ENCODE peak calls at places on chromosomes 4 and X, in ten cellular contexts. One of them, this sample, is unnamed.

GRCh38 chr4:112144546-112145325 is 518 bp upstream of the FAM241A start:
- DNase-seq in retinal pigment epithelial cell: no peak
- DNase-seq in OCI-LY7: no peak
- DNase-seq in heart right ventricle: no peak
- DNase-seq in AG10803: no peak
- DNase-seq in WERI-Rb-1: no peak
- DNase-seq in transverse colon: no peak
- DNase-seq in kidney epithelial cell: no peak
- DNase-seq in right atrium auricular region: no peak
- DNase-seq in foreskin fibroblast: no peak
- DNase-seq in this sample: no peak

GRCh38 chr4:134544303-134544761 is 342.7 kb upstream of the PABPC4L start:
- DNase-seq in transverse colon: peak
- DNase-seq in heart right ventricle: peak
- DNase-seq in WERI-Rb-1: no peak
- DNase-seq in foreskin fibroblast: peak
- DNase-seq in right atrium auricular region: no peak
- DNase-seq in AG10803: peak
- DNase-seq in kidney epithelial cell: peak
- DNase-seq in OCI-LY7: no peak
- DNase-seq in retinal pigment epithelial cell: peak
- DNase-seq in this sample: no peak

GRCh38 chr4:140937866-140938265 is 181.7 kb upstream of the TBC1D9 start:
- DNase-seq in transverse colon: no peak
- DNase-seq in retinal pigment epithelial cell: peak
- DNase-seq in kidney epithelial cell: no peak
- DNase-seq in AG10803: peak
- DNase-seq in right atrium auricular region: no peak
- DNase-seq in heart right ventricle: no peak
- DNase-seq in OCI-LY7: no peak
- DNase-seq in WERI-Rb-1: no peak
- DNase-seq in foreskin fibroblast: peak
- DNase-seq in this sample: peak

GRCh38 chr4:31467781-31468180 is 747.6 kb downstream of the PCDH7 start:
- DNase-seq in OCI-LY7: no peak
- DNase-seq in AG10803: peak
- DNase-seq in foreskin fibroblast: peak
- DNase-seq in right atrium auricular region: no peak
- DNase-seq in WERI-Rb-1: no peak
- DNase-seq in heart right ventricle: no peak
- DNase-seq in retinal pigment epithelial cell: no peak
- DNase-seq in kidney epithelial cell: no peak
- DNase-seq in transverse colon: no peak
- DNase-seq in this sample: peak

GRCh38 chr4:165839615-165840333 is 33.3 kb upstream of the TLL1 start:
- DNase-seq in kidney epithelial cell: no peak
- DNase-seq in heart right ventricle: no peak
- DNase-seq in AG10803: no peak
- DNase-seq in OCI-LY7: no peak
- DNase-seq in retinal pigment epithelial cell: no peak
- DNase-seq in foreskin fibroblast: no peak
- DNase-seq in right atrium auricular region: no peak
- DNase-seq in WERI-Rb-1: no peak
- DNase-seq in transverse colon: no peak
- DNase-seq in this sample: no peak

GRCh38 chrX:106581856-106582255 is 29.9 kb upstream of the RADX start:
- DNase-seq in heart right ventricle: no peak
- DNase-seq in foreskin fibroblast: no peak
- DNase-seq in OCI-LY7: no peak
- DNase-seq in WERI-Rb-1: no peak
- DNase-seq in AG10803: no peak
- DNase-seq in transverse colon: no peak
- DNase-seq in right atrium auricular region: no peak
- DNase-seq in retinal pigment epithelial cell: no peak
- DNase-seq in kidney epithelial cell: no peak
- DNase-seq in this sample: no peak

GRCh38 chr4:101191302-101192098 is 155.8 kb downstream of the PPP3CA start:
- DNase-seq in right atrium auricular region: peak
- DNase-seq in OCI-LY7: no peak
- DNase-seq in foreskin fibroblast: peak
- DNase-seq in WERI-Rb-1: peak
- DNase-seq in kidney epithelial cell: no peak
- DNase-seq in transverse colon: peak
- DNase-seq in retinal pigment epithelial cell: peak
- DNase-seq in heart right ventricle: peak
- DNase-seq in AG10803: peak
- DNase-seq in this sample: peak

GRCh38 chrX:1222511-1223252 is 10.2 kb upstream of the CRLF2 start:
- DNase-seq in AG10803: peak
- DNase-seq in transverse colon: no peak
- DNase-seq in heart right ventricle: no peak
- DNase-seq in WERI-Rb-1: no peak
- DNase-seq in foreskin fibroblast: peak
- DNase-seq in retinal pigment epithelial cell: no peak
- DNase-seq in kidney epithelial cell: no peak
- DNase-seq in right atrium auricular region: no peak
- DNase-seq in OCI-LY7: no peak
- DNase-seq in this sample: no peak

GRCh38 chr4:16496501-16496900 is 270.2 kb upstream of the TAPT1 start:
- DNase-seq in OCI-LY7: no peak
- DNase-seq in heart right ventricle: no peak
- DNase-seq in kidney epithelial cell: peak
- DNase-seq in foreskin fibroblast: peak
- DNase-seq in AG10803: peak
- DNase-seq in WERI-Rb-1: no peak
- DNase-seq in transverse colon: no peak
- DNase-seq in right atrium auricular region: no peak
- DNase-seq in retinal pigment epithelial cell: no peak
- DNase-seq in this sample: peak

GRCh38 chr4:48025005-48025404 is 8.4 kb downstream of the NIPAL1 start:
- DNase-seq in heart right ventricle: no peak
- DNase-seq in kidney epithelial cell: no peak
- DNase-seq in retinal pigment epithelial cell: no peak
- DNase-seq in WERI-Rb-1: no peak
- DNase-seq in foreskin fibroblast: peak
- DNase-seq in AG10803: no peak
- DNase-seq in right atrium auricular region: no peak
- DNase-seq in transverse colon: no peak
- DNase-seq in OCI-LY7: no peak
- DNase-seq in this sample: peak

GRCh38 chr4:128386761-128387599 is 99.4 kb upstream of the PGRMC2 start:
- DNase-seq in OCI-LY7: no peak
- DNase-seq in transverse colon: peak
- DNase-seq in foreskin fibroblast: peak
- DNase-seq in retinal pigment epithelial cell: peak
- DNase-seq in kidney epithelial cell: peak
- DNase-seq in WERI-Rb-1: peak
- DNase-seq in heart right ventricle: peak
- DNase-seq in AG10803: peak
- DNase-seq in right atrium auricular region: peak
- DNase-seq in this sample: peak

GRCh38 chr4:26753642-26754041 is 107.0 kb upstream of the STIM2 start:
- DNase-seq in heart right ventricle: peak
- DNase-seq in transverse colon: no peak
- DNase-seq in WERI-Rb-1: no peak
- DNase-seq in retinal pigment epithelial cell: no peak
- DNase-seq in right atrium auricular region: peak
- DNase-seq in kidney epithelial cell: peak
- DNase-seq in OCI-LY7: no peak
- DNase-seq in foreskin fibroblast: no peak
- DNase-seq in AG10803: no peak
- DNase-seq in this sample: peak

GRCh38 chr4:144948009-144948408 is 150.0 kb downstream of the ANAPC10 start:
- DNase-seq in foreskin fibroblast: no peak
- DNase-seq in AG10803: no peak
- DNase-seq in OCI-LY7: no peak
- DNase-seq in WERI-Rb-1: peak
- DNase-seq in kidney epithelial cell: no peak
- DNase-seq in retinal pigment epithelial cell: peak
- DNase-seq in heart right ventricle: no peak
- DNase-seq in transverse colon: no peak
- DNase-seq in right atrium auricular region: no peak
- DNase-seq in this sample: peak

GRCh38 chr4:161555689-161556660 is 607.8 kb downstream of the FSTL5 start:
- DNase-seq in kidney epithelial cell: peak
- DNase-seq in WERI-Rb-1: no peak
- DNase-seq in heart right ventricle: no peak
- DNase-seq in OCI-LY7: no peak
- DNase-seq in retinal pigment epithelial cell: peak
- DNase-seq in right atrium auricular region: no peak
- DNase-seq in AG10803: peak
- DNase-seq in transverse colon: no peak
- DNase-seq in foreskin fibroblast: peak
- DNase-seq in this sample: no peak

GRCh38 chr4:3071811-3072210 is 2.5 kb downstream of the HTT-AS start:
- DNase-seq in AG10803: peak
- DNase-seq in retinal pigment epithelial cell: no peak
- DNase-seq in kidney epithelial cell: no peak
- DNase-seq in WERI-Rb-1: peak
- DNase-seq in OCI-LY7: no peak
- DNase-seq in foreskin fibroblast: peak
- DNase-seq in heart right ventricle: no peak
- DNase-seq in right atrium auricular region: no peak
- DNase-seq in transverse colon: no peak
- DNase-seq in this sample: peak

GRCh38 chr4:118989098-118990080 is 100.7 kb downstream of the SYNPO2 start:
- DNase-seq in right atrium auricular region: no peak
- DNase-seq in WERI-Rb-1: no peak
- DNase-seq in foreskin fibroblast: peak
- DNase-seq in heart right ventricle: no peak
- DNase-seq in retinal pigment epithelial cell: peak
- DNase-seq in kidney epithelial cell: peak
- DNase-seq in AG10803: peak
- DNase-seq in transverse colon: no peak
- DNase-seq in OCI-LY7: no peak
- DNase-seq in this sample: peak

GRCh38 chr4:177339794-177340374 is 30.2 kb downstream of the NEIL3 start:
- DNase-seq in kidney epithelial cell: no peak
- DNase-seq in retinal pigment epithelial cell: no peak
- DNase-seq in heart right ventricle: no peak
- DNase-seq in OCI-LY7: peak
- DNase-seq in WERI-Rb-1: no peak
- DNase-seq in right atrium auricular region: no peak
- DNase-seq in transverse colon: no peak
- DNase-seq in AG10803: peak
- DNase-seq in foreskin fibroblast: peak
- DNase-seq in this sample: peak

GRCh38 chrX:134075894-134076718 is 90.7 kb upstream of the GPC3 start:
- DNase-seq in retinal pigment epithelial cell: no peak
- DNase-seq in WERI-Rb-1: no peak
- DNase-seq in OCI-LY7: no peak
- DNase-seq in kidney epithelial cell: no peak
- DNase-seq in heart right ventricle: no peak
- DNase-seq in foreskin fibroblast: no peak
- DNase-seq in transverse colon: no peak
- DNase-seq in AG10803: no peak
- DNase-seq in right atrium auricular region: no peak
- DNase-seq in this sample: no peak
- H3K4me3 ChIP-seq in retinal pigment epithelial cell: no peak
- H3K4me3 ChIP-seq in WERI-Rb-1: no peak
- H3K4me3 ChIP-seq in OCI-LY7: no peak
- H3K4me3 ChIP-seq in kidney epithelial cell: no peak
- H3K4me3 ChIP-seq in heart right ventricle: no peak
- H3K4me3 ChIP-seq in foreskin fibroblast: no peak
- H3K4me3 ChIP-seq in transverse colon: no peak
- H3K4me3 ChIP-seq in AG10803: no peak
- H3K4me3 ChIP-seq in right atrium auricular region: no peak
- H3K4me3 ChIP-seq in this sample: no peak

DNA sequence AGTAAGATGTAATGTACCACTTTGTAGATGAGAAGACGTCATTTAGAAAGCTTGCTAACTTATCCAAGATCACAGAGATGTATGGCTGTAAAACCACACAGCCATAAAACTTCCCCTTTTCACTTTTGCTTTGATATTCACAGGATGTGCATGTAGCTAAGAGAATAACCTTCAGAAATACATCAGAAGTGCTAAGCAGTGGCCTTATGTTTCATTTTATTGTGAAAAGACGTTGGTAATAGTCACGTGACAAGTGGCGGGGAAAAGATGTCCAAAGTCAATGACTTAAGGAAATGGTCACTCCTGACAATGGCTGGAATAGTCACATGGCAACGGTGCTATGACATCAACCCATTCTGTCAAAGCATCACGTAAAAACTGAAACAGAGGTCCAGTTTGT is 12.9 kb upstream of the WDR17 start:
- DNase-seq in AG10803: no peak
- DNase-seq in kidney epithelial cell: no peak
- DNase-seq in WERI-Rb-1: no peak
- DNase-seq in transverse colon: no peak
- DNase-seq in right atrium auricular region: no peak
- DNase-seq in heart right ventricle: no peak
- DNase-seq in retinal pigment epithelial cell: no peak
- DNase-seq in foreskin fibroblast: no peak
- DNase-seq in OCI-LY7: peak
- DNase-seq in this sample: no peak
- H3K4me3 ChIP-seq in AG10803: no peak
- H3K4me3 ChIP-seq in kidney epithelial cell: no peak
- H3K4me3 ChIP-seq in WERI-Rb-1: no peak
- H3K4me3 ChIP-seq in transverse colon: no peak
- H3K4me3 ChIP-seq in right atrium auricular region: no peak
- H3K4me3 ChIP-seq in heart right ventricle: no peak
- H3K4me3 ChIP-seq in retinal pigment epithelial cell: no peak
- H3K4me3 ChIP-seq in foreskin fibroblast: no peak
- H3K4me3 ChIP-seq in OCI-LY7: no peak
- H3K4me3 ChIP-seq in this sample: no peak

DNA sequence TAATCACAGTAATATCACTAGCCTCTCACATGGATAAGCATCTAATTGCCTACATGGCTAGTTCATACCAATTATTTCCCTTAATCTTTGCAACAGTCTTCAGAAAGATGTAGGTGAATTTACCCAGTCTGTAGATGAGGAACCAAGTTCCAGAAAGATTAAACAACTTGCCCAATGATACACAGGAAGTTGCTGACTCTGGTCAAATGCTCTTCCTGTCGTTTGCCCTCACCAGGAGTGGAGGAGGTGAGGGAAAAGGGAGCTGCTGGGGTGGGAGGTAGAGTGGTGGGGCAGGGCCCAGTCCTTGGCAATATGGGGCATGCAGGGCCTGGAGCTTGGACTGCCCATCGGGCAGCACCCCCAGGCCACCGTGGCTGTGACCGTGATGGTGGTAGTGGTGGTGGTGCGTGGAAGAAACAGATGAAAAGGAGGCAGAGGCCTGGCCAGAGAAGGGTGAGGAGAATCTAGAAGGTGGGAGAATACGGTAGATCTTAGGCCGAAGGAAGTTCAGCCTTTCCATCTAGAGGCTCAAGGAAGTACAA is 2.3 kb upstream of the KDM5C start:
- DNase-seq in kidney epithelial cell: no peak
- DNase-seq in OCI-LY7: peak
- DNase-seq in foreskin fibroblast: no peak
- DNase-seq in right atrium auricular region: no peak
- DNase-seq in heart right ventricle: no peak
- DNase-seq in transverse colon: no peak
- DNase-seq in retinal pigment epithelial cell: no peak
- DNase-seq in WERI-Rb-1: no peak
- DNase-seq in AG10803: no peak
- DNase-seq in this sample: no peak
- H3K4me3 ChIP-seq in kidney epithelial cell: no peak
- H3K4me3 ChIP-seq in OCI-LY7: no peak
- H3K4me3 ChIP-seq in foreskin fibroblast: no peak
- H3K4me3 ChIP-seq in right atrium auricular region: no peak
- H3K4me3 ChIP-seq in heart right ventricle: no peak
- H3K4me3 ChIP-seq in transverse colon: no peak
- H3K4me3 ChIP-seq in retinal pigment epithelial cell: no peak
- H3K4me3 ChIP-seq in WERI-Rb-1: no peak
- H3K4me3 ChIP-seq in AG10803: no peak
- H3K4me3 ChIP-seq in this sample: no peak

GRCh38 chr4:137609693-137610450 is 77.6 kb upstream of the PCDH18 start:
- DNase-seq in heart right ventricle: no peak
- DNase-seq in OCI-LY7: no peak
- DNase-seq in AG10803: peak
- DNase-seq in retinal pigment epithelial cell: no peak
- DNase-seq in right atrium auricular region: no peak
- DNase-seq in WERI-Rb-1: no peak
- DNase-seq in transverse colon: no peak
- DNase-seq in kidney epithelial cell: no peak
- DNase-seq in foreskin fibroblast: peak
- DNase-seq in this sample: peak
- H3K4me3 ChIP-seq in heart right ventricle: peak
- H3K4me3 ChIP-seq in OCI-LY7: no peak
- H3K4me3 ChIP-seq in AG10803: peak
- H3K4me3 ChIP-seq in retinal pigment epithelial cell: no peak
- H3K4me3 ChIP-seq in right atrium auricular region: peak
- H3K4me3 ChIP-seq in WERI-Rb-1: no peak
- H3K4me3 ChIP-seq in transverse colon: no peak
- H3K4me3 ChIP-seq in kidney epithelial cell: no peak
- H3K4me3 ChIP-seq in foreskin fibroblast: peak
- H3K4me3 ChIP-seq in this sample: no peak

This sample was measured in cardiac fibroblast.